ENCODE peak calls at places on chromosomes 16 and 17, in four cellular contexts. H is kidney, Y is epithelial cell of esophagus, S is stromal cell of bone marrow. N is an unnamed sample.
A peak's percentile ranks its signal among the peaks of the same experiment; 100 is the strongest.

GRCh38 chr17:49694847-49695697 is 12.7 kb downstream of the SLC35B1 start:
- DNase-seq in H (no peak), Y (peak; percentile 37), S (no peak), N (peak; percentile 63)

GRCh38 chr17:58066409-58066808 is 16.8 kb upstream of the DYNLL2 start:
- DNase-seq in H (no peak), Y (no peak), S (no peak), N (no peak)

GRCh38 chr16:1533443-1533951 is at the start of gene TMEM204:
- DNase-seq in H (peak; percentile 94), Y (no peak), S (no peak), N (no peak)

GRCh38 chr17:29565643-29566472 is 979 bp downstream of the ABHD15 start:
- DNase-seq in H (peak; percentile 86), Y (peak; percentile 49), S (no peak), N (peak; percentile 55)

GRCh38 chr16:66380421-66380820 is 13.9 kb downstream of the CDH5 start:
- DNase-seq in H (no peak), Y (no peak), S (no peak), N (no peak)

GRCh38 chr16:29875206-29875605 is 12.2 kb upstream of the CDIPT start:
- DNase-seq in H (no peak), Y (no peak), S (no peak), N (no peak)

GRCh38 chr16:3960049-3960809 is 79.7 kb upstream of the CREBBP start:
- DNase-seq in H (peak; percentile 22), Y (peak; percentile 32), S (no peak), N (no peak)

GRCh38 chr17:29151567-29151966 is 28.6 kb downstream of the MYO18A start:
- DNase-seq in H (peak; percentile 49), Y (peak; percentile 53), S (no peak), N (no peak)

GRCh38 chr16:3023415-3023668 is 400 bp downstream of the HCFC1R1 start:
- DNase-seq in H (no peak), Y (peak; percentile 89), S (peak; percentile 40), N (no peak)

GRCh38 chr16:29738514-29738913 is 7.3 kb downstream of the C16orf54 start:
- DNase-seq in H (no peak), Y (peak; percentile 15), S (no peak), N (peak; percentile 29)

GRCh38 chr17:35235917-35236316 is 7.0 kb upstream of the SLFN5 start:
- DNase-seq in H (no peak), Y (no peak), S (no peak), N (no peak)

GRCh38 chr17:3678095-3678820 is 9.6 kb downstream of the EMC6 start:
- DNase-seq in H (no peak), Y (no peak), S (no peak), N (no peak)

GRCh38 chr17:47719411-47720152 is 13.5 kb upstream of the TBX21 start:
- DNase-seq in H (no peak), Y (peak; percentile 34), S (peak; percentile 78), N (peak; percentile 76)

GRCh38 chr16:81511371-81511770 is 66.8 kb downstream of the CMIP start:
- DNase-seq in H (no peak), Y (peak; percentile 77), S (no peak), N (no peak)

GRCh38 chr17:76476736-76477135 is 9.3 kb downstream of the AANAT start:
- DNase-seq in H (peak; percentile 72), Y (no peak), S (no peak), N (no peak)

GRCh38 chr16:84875846-84876245 is 56.1 kb downstream of the CRISPLD2 start:
- DNase-seq in H (no peak), Y (no peak), S (no peak), N (no peak)

GRCh38 chr16:83728518-83728917 is 79.3 kb upstream of the HSBP1 start:
- DNase-seq in H (no peak), Y (no peak), S (no peak), N (no peak)

GRCh38 chr17:69717214-69717613 is 302.7 kb downstream of the MAP2K6 start:
- DNase-seq in H (no peak), Y (no peak), S (no peak), N (no peak)

GRCh38 chr17:36851230-36851629 is 86.0 kb upstream of the LHX1 start:
- DNase-seq in H (no peak), Y (peak; percentile 81), S (no peak), N (no peak)

GRCh38 chr17:58960068-58960467 is 146.6 kb downstream of the TRIM37 start:
- DNase-seq in H (no peak), Y (peak; percentile 85), S (peak; percentile 62), N (no peak)

GRCh38 chr16:17556276-17557052 is 85.7 kb upstream of the XYLT1 start:
- DNase-seq in H (no peak), Y (peak; percentile 33), S (no peak), N (no peak)

GRCh38 chr17:32281011-32281451 is 15.4 kb downstream of the RHBDL3 start:
- DNase-seq in H (no peak), Y (no peak), S (no peak), N (no peak)

GRCh38 chr17:77879226-77879895 is 79.1 kb upstream of the TNRC6C start:
- DNase-seq in H (peak; percentile 66), Y (no peak), S (no peak), N (no peak)

GRCh38 chr16:5016967-5017677 is 16.6 kb downstream of the NAGPA start:
- DNase-seq in H (no peak), Y (no peak), S (no peak), N (no peak)

GRCh38 chr16:72989203-72989991 is 58.5 kb downstream of the ZFHX3 start:
- DNase-seq in H (no peak), Y (peak; percentile 94), S (peak; percentile 95), N (no peak)

GRCh38 chr17:59790936-59791335 is 83.5 kb downstream of the VMP1 start:
- DNase-seq in H (no peak), Y (no peak), S (no peak), N (no peak)

GRCh38 chr17:76816590-76817135 is 51.5 kb upstream of the MGAT5B start:
- DNase-seq in H (no peak), Y (peak; percentile 52), S (peak; percentile 12), N (peak; percentile 30)

GRCh38 chr17:51029568-51030463 is 90.9 kb downstream of the SPAG9 start:
- DNase-seq in H (no peak), Y (no peak), S (peak; percentile 40), N (no peak)

GRCh38 chr17:72333570-72333969 is 212.8 kb downstream of the SOX9 start:
- DNase-seq in H (no peak), Y (no peak), S (no peak), N (no peak)

GRCh38 chr16:30844346-30844670 is 49.6 kb downstream of the BCL7C start:
- DNase-seq in H (no peak), Y (no peak), S (no peak), N (no peak)

GRCh38 chr17:29566473-29567361 is at the start of gene ABHD15:
- DNase-seq in H (peak; percentile 90), Y (peak; percentile 69), S (no peak), N (peak; percentile 69)

GRCh38 chr17:82108999-82109480 is 11.0 kb upstream of the FASN start:
- DNase-seq in H (no peak), Y (no peak), S (no peak), N (no peak)

GRCh38 chr17:32995416-32995815 is 3.8 kb downstream of the SPACA3 start:
- DNase-seq in H (no peak), Y (no peak), S (no peak), N (no peak)

GRCh38 chr17:75394332-75394918 is 11.1 kb downstream of the GRB2 start:
- DNase-seq in H (no peak), Y (peak; percentile 22), S (no peak), N (no peak)

N was measured in stimulated activated naive CD4-positive, alpha-beta T cell treated with Interleukin-2 at 50 U/mL for 16 hours.